ENCODE peak calls at places on chromosomes 16 and 17, in seven cellular contexts. F is CD4-positive, alpha-beta T cell; M is NB4; J is progenitor cell of endocrine pancreas; U is HFF-Myc; Z is PC-9; T is uterus. I is an unnamed sample.

GRCh38 chr16:27721548-27722265 is 171.8 kb downstream of the KATNIP start:
- DNase-seq in Z (no peak), U (peak), J (no peak), M (peak), F (no peak), T (peak), I (no peak)

GRCh38 chr16:19118938-19119431 is 5.2 kb downstream of the ITPRIPL2 start:
- DNase-seq in Z (peak), F (no peak), J (no peak), T (peak), U (no peak), M (peak), I (peak)

GRCh38 chr16:1945559-1946391 is 2.8 kb upstream of the MSRB1 start:
- DNase-seq in J (no peak), T (no peak), F (no peak), M (no peak), Z (no peak), U (no peak), I (no peak)

GRCh38 chr16:83015871-83016270 is 389.1 kb downstream of the CDH13 start:
- DNase-seq in T (no peak), Z (no peak), F (no peak), J (no peak), M (no peak), U (no peak), I (no peak)

GRCh38 chr17:44556114-44556853 is 1.0 kb upstream of the FZD2 start:
- DNase-seq in J (peak), Z (peak), U (no peak), M (peak), F (no peak), T (peak), I (peak)

GRCh38 chr16:77191259-77191969 is 424 bp downstream of the MON1B start:
- DNase-seq in J (no peak), T (peak), U (no peak), Z (peak), M (peak), F (peak), I (no peak)

GRCh38 chr16:66618588-66618987 is 14.1 kb downstream of the CMTM3 start:
- DNase-seq in M (no peak), J (no peak), U (peak), Z (peak), F (no peak), T (peak), I (no peak)

GRCh38 chr17:8951210-8951609 is 14.3 kb downstream of the PIK3R5 start:
- DNase-seq in U (no peak), Z (no peak), T (no peak), M (no peak), J (no peak), F (no peak), I (no peak)

GRCh38 chr17:57493171-57493570 is 236.8 kb downstream of the MSI2 start:
- DNase-seq in T (no peak), F (no peak), J (no peak), Z (no peak), M (peak), U (no peak), I (no peak)

GRCh38 chr16:662095-662494 is 5.8 kb upstream of the RHOT2 start:
- DNase-seq in F (no peak), J (no peak), M (no peak), U (no peak), T (no peak), Z (no peak), I (no peak)

GRCh38 chr17:46853896-46854444 is 2.6 kb downstream of the WNT9B start:
- DNase-seq in Z (no peak), T (no peak), J (no peak), U (no peak), M (no peak), F (no peak), I (no peak)

GRCh38 chr17:17015221-17015620 is 27.0 kb upstream of the MPRIP start:
- DNase-seq in T (no peak), U (no peak), J (no peak), Z (peak), M (no peak), F (no peak), I (no peak)

GRCh38 chr16:49604602-49605001 is 231.0 kb downstream of the C16orf78 start:
- DNase-seq in F (no peak), T (no peak), J (no peak), U (no peak), M (no peak), Z (no peak), I (no peak)

GRCh38 chr17:73420897-73421296 is 109.1 kb upstream of the CDC42EP4 start:
- DNase-seq in M (peak), Z (peak), J (no peak), U (no peak), T (no peak), F (no peak), I (peak)

GRCh38 chr16:77946834-77947233 is 75.5 kb upstream of the CLEC3A start:
- DNase-seq in F (no peak), T (no peak), J (no peak), Z (no peak), U (no peak), M (no peak), I (no peak)

GRCh38 chr16:48035142-48035541 is 120.7 kb downstream of the ABCC12 start:
- DNase-seq in U (no peak), T (no peak), F (no peak), J (no peak), M (no peak), Z (peak), I (no peak)

DNA sequence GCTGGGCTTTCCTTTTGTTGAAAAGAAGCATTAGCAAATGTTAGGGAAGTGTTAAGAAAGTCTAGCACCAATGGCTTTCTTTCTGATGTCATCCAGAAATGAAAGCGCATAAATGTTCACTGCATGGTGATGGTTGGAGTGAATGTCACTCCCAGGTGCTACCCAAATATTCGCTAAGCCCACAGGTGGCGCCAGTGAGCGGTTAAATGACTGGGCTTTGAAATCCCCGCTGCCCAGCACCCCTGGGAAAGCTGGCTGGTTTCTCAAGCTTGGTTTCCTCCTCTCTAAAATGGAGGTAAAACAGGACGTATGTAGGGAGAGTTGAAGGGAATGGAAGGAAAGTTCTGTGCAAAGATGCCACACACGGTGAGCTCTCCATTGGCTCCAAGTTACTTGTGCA is 104.4 kb downstream of the IRX5 start:
- DNase-seq in M (peak), Z (no peak), J (peak), U (no peak), T (no peak), F (no peak), I (peak)
- TF ChIP-seq CTCF in M (peak), Z (peak), J (peak), U (peak), T (no peak), F (no peak), I (peak)

DNA sequence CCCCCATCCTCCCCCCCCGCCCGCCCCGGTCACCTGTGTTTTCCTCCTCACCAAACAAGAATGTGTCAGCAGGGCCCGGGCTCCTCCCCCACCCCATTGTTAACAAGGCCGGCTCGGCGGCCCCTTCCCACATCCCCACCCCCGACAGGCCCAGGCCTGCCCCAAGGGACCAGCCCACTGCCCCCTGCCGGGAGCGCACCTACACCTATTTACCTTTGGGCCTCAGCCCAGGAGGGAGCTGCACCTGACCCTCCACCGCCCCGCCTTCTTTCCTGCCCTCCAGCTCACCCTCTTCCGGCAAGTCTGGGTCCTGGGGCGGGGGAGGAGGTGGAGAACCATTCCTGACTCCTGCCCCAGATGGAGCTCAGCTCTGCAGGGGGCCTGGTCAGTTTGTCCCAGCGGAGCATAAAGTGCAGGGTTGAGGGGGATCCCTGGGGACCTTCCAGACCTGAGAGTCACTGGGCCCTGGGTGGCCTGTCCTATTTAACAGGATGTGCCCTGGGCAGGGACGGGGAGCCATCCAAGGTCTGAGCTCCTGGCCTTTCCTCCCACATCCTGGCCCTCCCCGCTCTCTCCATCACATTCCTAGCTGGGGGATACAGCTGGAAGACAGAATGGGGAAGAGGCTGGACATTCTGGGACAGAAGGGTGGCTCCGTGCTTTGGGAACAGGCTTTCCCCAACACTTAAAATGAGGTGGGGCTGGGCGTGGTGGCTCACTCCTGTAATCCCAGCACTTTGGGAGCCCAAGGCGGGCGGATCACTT is 8.3 kb downstream of the FOXJ1 start:
- DNase-seq in Z (peak), T (no peak), U (no peak), F (no peak), J (peak), M (no peak), I (peak)
- TF ChIP-seq CTCF in Z (no peak), T (no peak), U (no peak), F (no peak), J (peak), M (no peak), I (no peak)

GRCh38 chr17:50194441-50195195 is 6.8 kb downstream of the COL1A1 start:
- DNase-seq in J (no peak), M (no peak), T (no peak), F (no peak), U (no peak), Z (no peak), I (no peak)
- TF ChIP-seq CTCF in J (no peak), M (no peak), T (no peak), F (no peak), U (no peak), Z (no peak), I (no peak)

GRCh38 chr16:87734644-87735043 is 31.1 kb downstream of the KLHDC4 start:
- DNase-seq in M (no peak), T (no peak), F (no peak), J (no peak), U (no peak), Z (no peak), I (no peak)
- TF ChIP-seq CTCF in M (no peak), T (no peak), F (no peak), J (no peak), U (no peak), Z (no peak), I (no peak)

GRCh38 chr17:79784353-79785016 is 6.5 kb downstream of the CBX2 start:
- DNase-seq in U (no peak), F (no peak), J (no peak), T (no peak), M (no peak), Z (no peak), I (no peak)

GRCh38 chr17:79783891-79784290 is 5.9 kb downstream of the CBX2 start:
- DNase-seq in J (no peak), U (no peak), T (no peak), M (no peak), Z (no peak), F (no peak), I (no peak)

GRCh38 chr17:79785900-79786810 is 8.2 kb downstream of the CBX2 start:
- DNase-seq in F (no peak), U (no peak), J (no peak), Z (no peak), M (no peak), T (no peak), I (no peak)

GRCh38 chr17:79786930-79787643 is 9.1 kb downstream of the CBX2 start:
- DNase-seq in Z (no peak), M (no peak), U (no peak), T (no peak), J (no peak), F (no peak), I (no peak)

GRCh38 chr17:79785017-79785899 is 7.3 kb downstream of the CBX2 start:
- DNase-seq in T (no peak), F (no peak), U (no peak), Z (no peak), M (no peak), J (no peak), I (no peak)
- TF ChIP-seq CTCF in T (no peak), F (no peak), U (no peak), Z (no peak), M (no peak), J (no peak), I (no peak)

GRCh38 chr17:63490321-63490720 is 13.5 kb downstream of the ACE start:
- DNase-seq in F (no peak), M (no peak), T (no peak), J (no peak), Z (no peak), U (no peak), I (no peak)
- TF ChIP-seq CTCF in F (no peak), M (no peak), T (no peak), J (no peak), Z (no peak), U (no peak), I (no peak)

GRCh38 chr17:1640329-1641064 is 5.0 kb downstream of the SCARF1 start:
- DNase-seq in J (no peak), U (no peak), M (no peak), F (no peak), Z (no peak), T (no peak), I (no peak)

GRCh38 chr17:1643293-1643998 is 2.1 kb downstream of the SCARF1 start:
- DNase-seq in F (peak), U (no peak), T (no peak), M (peak), J (peak), Z (peak), I (peak)

GRCh38 chr17:1639549-1639948 is 6.0 kb downstream of the SCARF1 start:
- DNase-seq in F (no peak), Z (peak), U (no peak), J (no peak), T (no peak), M (no peak), I (no peak)

GRCh38 chr17:1638624-1639300 is 6.8 kb downstream of the SCARF1 start:
- DNase-seq in U (no peak), M (no peak), F (no peak), T (no peak), Z (no peak), J (no peak), I (no peak)

GRCh38 chr17:1641065-1641403 is 4.5 kb downstream of the SCARF1 start:
- DNase-seq in M (no peak), F (no peak), Z (no peak), T (no peak), U (no peak), J (no peak), I (no peak)
- TF ChIP-seq CTCF in M (no peak), F (no peak), Z (no peak), T (no peak), U (peak), J (peak), I (no peak)

GRCh38 chr17:77914440-77915254 is 43.9 kb upstream of the TNRC6C start:
- DNase-seq in M (no peak), J (no peak), F (no peak), Z (no peak), T (no peak), U (no peak), I (no peak)
- TF ChIP-seq CTCF in M (no peak), J (peak), F (peak), Z (no peak), T (no peak), U (no peak), I (no peak)